ENCODE peak calls at places on chromosomes 2 and 18, in five cellular contexts. One of them, this sample, is unnamed.

GRCh38 chr2:26384183-26384582 is 17.5 kb upstream of the DRC1 start:
- DNase-seq in fibroblast of lung: no peak
- DNase-seq in astrocyte: no peak
- DNase-seq in PC-9: peak; percentile 66
- DNase-seq in neural progenitor cell: no peak
- DNase-seq in this sample: peak; percentile 11

GRCh38 chr18:75854174-75854573 is 426.7 kb upstream of the SMIM21 start:
- DNase-seq in PC-9: no peak
- DNase-seq in neural progenitor cell: peak; percentile 18
- DNase-seq in astrocyte: no peak
- DNase-seq in fibroblast of lung: no peak
- DNase-seq in this sample: no peak

GRCh38 chr2:19900536-19901200 is 1.1 kb downstream of the TTC32 start:
- DNase-seq in neural progenitor cell: peak; percentile 13
- DNase-seq in PC-9: peak; percentile 47
- DNase-seq in astrocyte: peak; percentile 15
- DNase-seq in fibroblast of lung: peak; percentile 27
- DNase-seq in this sample: peak; percentile 39

GRCh38 chr2:235719146-235719942 is 225.5 kb downstream of the AGAP1 start:
- DNase-seq in astrocyte: peak; percentile 6
- DNase-seq in neural progenitor cell: no peak
- DNase-seq in fibroblast of lung: peak; percentile 20
- DNase-seq in PC-9: no peak
- DNase-seq in this sample: no peak

GRCh38 chr2:222024934-222025890 is 273.6 kb downstream of the PAX3 start:
- DNase-seq in astrocyte: peak; percentile 35
- DNase-seq in PC-9: peak; percentile 62
- DNase-seq in neural progenitor cell: peak; percentile 79
- DNase-seq in fibroblast of lung: peak; percentile 53
- DNase-seq in this sample: peak; percentile 14

GRCh38 chr2:8452979-8453903 is 228.6 kb upstream of the ID2 start:
- DNase-seq in PC-9: no peak
- DNase-seq in fibroblast of lung: peak; percentile 63
- DNase-seq in astrocyte: peak; percentile 50
- DNase-seq in neural progenitor cell: no peak
- DNase-seq in this sample: no peak

GRCh38 chr2:223908304-223909047 is 36.7 kb downstream of the WDFY1 start:
- DNase-seq in fibroblast of lung: no peak
- DNase-seq in PC-9: no peak
- DNase-seq in astrocyte: no peak
- DNase-seq in neural progenitor cell: no peak
- DNase-seq in this sample: no peak

GRCh38 chr2:219662566-219662965 is 35.1 kb downstream of the SLC4A3 start:
- DNase-seq in fibroblast of lung: peak; percentile 58
- DNase-seq in astrocyte: peak; percentile 30
- DNase-seq in neural progenitor cell: no peak
- DNase-seq in PC-9: peak; percentile 87
- DNase-seq in this sample: peak; percentile 21

GRCh38 chr2:62471816-62472215 is 34.2 kb downstream of the TMEM17 start:
- DNase-seq in PC-9: no peak
- DNase-seq in neural progenitor cell: no peak
- DNase-seq in astrocyte: no peak
- DNase-seq in fibroblast of lung: peak; percentile 57
- DNase-seq in this sample: no peak

GRCh38 chr2:85246348-85246747 is 81.4 kb downstream of the TGOLN2 start:
- DNase-seq in PC-9: no peak
- DNase-seq in fibroblast of lung: no peak
- DNase-seq in astrocyte: no peak
- DNase-seq in neural progenitor cell: no peak
- DNase-seq in this sample: no peak

GRCh38 chr2:99974966-99975365 is 167.4 kb downstream of the AFF3 start:
- DNase-seq in astrocyte: peak; percentile 74
- DNase-seq in fibroblast of lung: peak; percentile 78
- DNase-seq in PC-9: no peak
- DNase-seq in neural progenitor cell: no peak
- DNase-seq in this sample: peak; percentile 24

DNA sequence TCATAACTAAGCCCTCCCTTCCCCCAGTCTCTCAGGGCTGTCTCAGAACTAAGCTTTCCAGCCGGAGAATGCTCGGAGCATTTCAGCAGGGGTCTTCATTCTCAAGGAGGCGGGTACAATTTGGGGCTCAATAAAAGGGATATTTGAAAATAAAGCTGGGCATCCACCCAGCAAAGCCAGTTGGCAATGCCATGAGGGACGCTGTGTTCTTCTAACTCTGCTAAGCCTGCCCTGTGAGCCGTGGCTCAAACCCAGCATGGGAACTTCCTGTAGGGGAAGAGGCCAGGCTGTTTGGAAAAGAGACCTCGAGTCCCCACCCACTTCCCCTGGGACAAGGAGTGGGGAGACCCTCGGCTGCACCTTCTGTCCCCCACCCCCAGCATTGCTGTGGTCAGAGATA is 195.0 kb downstream of the CTIF start:
- DNase-seq in fibroblast of lung: no peak
- DNase-seq in PC-9: no peak
- DNase-seq in astrocyte: no peak
- DNase-seq in neural progenitor cell: no peak
- DNase-seq in this sample: no peak
- H3K4me3 ChIP-seq in fibroblast of lung: no peak overlapping the region
- H3K4me3 ChIP-seq in PC-9: no peak overlapping the region
- H3K4me3 ChIP-seq in astrocyte: no peak overlapping the region
- H3K4me3 ChIP-seq in neural progenitor cell: no peak overlapping the region
- H3K4me3 ChIP-seq in this sample: no peak overlapping the region

GRCh38 chr18:9918016-9918680 is 4.3 kb downstream of the VAPA start:
- DNase-seq in astrocyte: peak; percentile 41
- DNase-seq in PC-9: peak; percentile 43
- DNase-seq in neural progenitor cell: no peak
- DNase-seq in fibroblast of lung: peak; percentile 59
- DNase-seq in this sample: peak; percentile 71

GRCh38 chr18:9915291-9916066 is 1.7 kb downstream of the VAPA start:
- DNase-seq in PC-9: no peak
- DNase-seq in neural progenitor cell: no peak
- DNase-seq in astrocyte: no peak
- DNase-seq in fibroblast of lung: no peak
- DNase-seq in this sample: no peak

GRCh38 chr18:9916067-9916684 is 2.4 kb downstream of the VAPA start:
- DNase-seq in neural progenitor cell: peak; percentile 23
- DNase-seq in astrocyte: no peak
- DNase-seq in PC-9: no peak
- DNase-seq in fibroblast of lung: peak; percentile 19
- DNase-seq in this sample: no peak

GRCh38 chr18:9914584-9915290 is 921 bp downstream of the VAPA start:
- DNase-seq in fibroblast of lung: peak; percentile 78
- DNase-seq in PC-9: peak; percentile 79
- DNase-seq in neural progenitor cell: peak; percentile 55
- DNase-seq in astrocyte: peak; percentile 69
- DNase-seq in this sample: peak; percentile 85

DNA sequence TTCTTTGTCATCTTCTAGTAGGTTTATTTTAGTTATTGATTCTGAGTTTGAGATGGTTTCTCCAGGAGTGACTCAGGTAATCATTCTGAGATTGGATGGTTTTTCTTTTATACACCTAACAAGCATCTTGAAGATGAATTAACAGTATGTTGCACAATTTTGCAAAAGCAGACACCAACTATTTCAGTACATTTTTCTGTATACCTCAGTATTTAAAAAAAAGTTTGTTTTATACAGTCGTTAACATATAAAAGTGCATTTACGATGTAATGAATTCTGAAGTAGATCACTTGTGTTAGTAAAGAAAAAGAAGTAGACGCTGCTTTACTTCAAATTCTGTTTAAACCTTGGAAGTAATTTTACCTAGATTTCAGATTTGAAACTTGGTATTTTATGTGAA is 3.0 kb downstream of the VAPA start:
- DNase-seq in astrocyte: no peak
- DNase-seq in neural progenitor cell: no peak
- DNase-seq in fibroblast of lung: no peak
- DNase-seq in PC-9: no peak
- DNase-seq in this sample: no peak
- H3K79me2 ChIP-seq in astrocyte: peaks cover 79% of the 10 kb centered on the region
- H3K79me2 ChIP-seq in neural progenitor cell: peaks cover 76% of the 10 kb centered on the region
- H3K79me2 ChIP-seq in fibroblast of lung: peaks cover 78% of the 10 kb centered on the region
- H3K79me2 ChIP-seq in PC-9: peaks cover 76% of the 10 kb centered on the region
- H3K79me2 ChIP-seq in this sample: peaks cover 80% of the 10 kb centered on the region

GRCh38 chr18:79792988-79793355 is 4.8 kb upstream of the KCNG2 start:
- DNase-seq in PC-9: no peak
- DNase-seq in fibroblast of lung: no peak
- DNase-seq in astrocyte: no peak
- DNase-seq in neural progenitor cell: no peak
- DNase-seq in this sample: no peak
- H3K4me3 ChIP-seq in PC-9: no peak overlapping the region
- H3K4me3 ChIP-seq in fibroblast of lung: no peak overlapping the region
- H3K4me3 ChIP-seq in astrocyte: no peak overlapping the region
- H3K4me3 ChIP-seq in neural progenitor cell: no peak overlapping the region
- H3K4me3 ChIP-seq in this sample: no peak overlapping the region

GRCh38 chr2:96867756-96868554 is 1.9 kb downstream of the SEMA4C start:
- DNase-seq in astrocyte: no peak
- DNase-seq in fibroblast of lung: no peak
- DNase-seq in neural progenitor cell: no peak
- DNase-seq in PC-9: no peak
- DNase-seq in this sample: peak; percentile 23

GRCh38 chr2:96866986-96867755 is 2.7 kb downstream of the SEMA4C start:
- DNase-seq in astrocyte: no peak
- DNase-seq in fibroblast of lung: no peak
- DNase-seq in PC-9: no peak
- DNase-seq in neural progenitor cell: no peak
- DNase-seq in this sample: no peak

GRCh38 chr2:96866149-96866548 is 3.7 kb downstream of the SEMA4C start:
- DNase-seq in PC-9: no peak
- DNase-seq in astrocyte: no peak
- DNase-seq in fibroblast of lung: no peak
- DNase-seq in neural progenitor cell: no peak
- DNase-seq in this sample: no peak

GRCh38 chr2:96865654-96866053 is 4.2 kb downstream of the SEMA4C start:
- DNase-seq in neural progenitor cell: no peak
- DNase-seq in PC-9: no peak
- DNase-seq in astrocyte: no peak
- DNase-seq in fibroblast of lung: no peak
- DNase-seq in this sample: no peak

GRCh38 chr2:96866586-96866985 is 3.3 kb downstream of the SEMA4C start:
- DNase-seq in PC-9: no peak
- DNase-seq in astrocyte: no peak
- DNase-seq in neural progenitor cell: peak; percentile 1
- DNase-seq in fibroblast of lung: no peak
- DNase-seq in this sample: no peak
- H3K79me2 ChIP-seq in PC-9: peaks cover 38% of the 10 kb centered on the region
- H3K79me2 ChIP-seq in astrocyte: peaks cover 48% of the 10 kb centered on the region
- H3K79me2 ChIP-seq in neural progenitor cell: peaks cover 68% of the 10 kb centered on the region
- H3K79me2 ChIP-seq in fibroblast of lung: peaks cover 31% of the 10 kb centered on the region
- H3K79me2 ChIP-seq in this sample: peaks cover 22% of the 10 kb centered on the region

This sample was measured in mammary epithelial cell.